ENCODE peak calls at places on chromosomes 4 and X, in five cellular contexts. One of them, this sample, is unnamed.

GRCh38 chr4:78584863-78585576 is 33.5 kb downstream of the ANXA3 start:
- DNase-seq in activated CD4-positive, alpha-beta memory T cell treated with anti-CD3 and anti-CD28 coated beads for 36 hours: no peak
- DNase-seq in NCI-H1105: no peak
- DNase-seq in cardiac muscle cell: peak; percentile 40
- DNase-seq in adipocyte: no peak
- DNase-seq in this sample: no peak

GRCh38 chr4:107265859-107266258 is 229.7 kb upstream of the DKK2 start:
- DNase-seq in activated CD4-positive, alpha-beta memory T cell treated with anti-CD3 and anti-CD28 coated beads for 36 hours: no peak
- DNase-seq in NCI-H1105: no peak
- DNase-seq in cardiac muscle cell: no peak
- DNase-seq in adipocyte: no peak
- DNase-seq in this sample: no peak

GRCh38 chrX:111784667-111785066 is 91.3 kb upstream of the TRPC5OS start:
- DNase-seq in activated CD4-positive, alpha-beta memory T cell treated with anti-CD3 and anti-CD28 coated beads for 36 hours: no peak
- DNase-seq in NCI-H1105: no peak
- DNase-seq in cardiac muscle cell: no peak
- DNase-seq in adipocyte: no peak
- DNase-seq in this sample: no peak

GRCh38 chr4:60865238-60865637 is 334.9 kb upstream of the ADGRL3 start:
- DNase-seq in activated CD4-positive, alpha-beta memory T cell treated with anti-CD3 and anti-CD28 coated beads for 36 hours: no peak
- DNase-seq in NCI-H1105: no peak
- DNase-seq in cardiac muscle cell: peak; percentile 29
- DNase-seq in adipocyte: peak; percentile 18
- DNase-seq in this sample: no peak

GRCh38 chr4:76594152-76594551 is 159.1 kb downstream of the SHROOM3 start:
- DNase-seq in activated CD4-positive, alpha-beta memory T cell treated with anti-CD3 and anti-CD28 coated beads for 36 hours: no peak
- DNase-seq in NCI-H1105: no peak
- DNase-seq in cardiac muscle cell: no peak
- DNase-seq in adipocyte: no peak
- DNase-seq in this sample: no peak

GRCh38 chr4:54063737-54064316 is 578 bp downstream of the CHIC2 start:
- DNase-seq in activated CD4-positive, alpha-beta memory T cell treated with anti-CD3 and anti-CD28 coated beads for 36 hours: peak; percentile 43
- DNase-seq in NCI-H1105: no peak
- DNase-seq in cardiac muscle cell: no peak
- DNase-seq in adipocyte: peak; percentile 49
- DNase-seq in this sample: no peak

GRCh38 chrX:75038925-75039324 is 113.7 kb upstream of the NEXMIF start:
- DNase-seq in activated CD4-positive, alpha-beta memory T cell treated with anti-CD3 and anti-CD28 coated beads for 36 hours: peak; percentile 15
- DNase-seq in NCI-H1105: no peak
- DNase-seq in cardiac muscle cell: peak; percentile 21
- DNase-seq in adipocyte: peak; percentile 3
- DNase-seq in this sample: no peak

GRCh38 chr4:8419222-8420041 is 21.1 kb downstream of the ACOX3 start:
- DNase-seq in activated CD4-positive, alpha-beta memory T cell treated with anti-CD3 and anti-CD28 coated beads for 36 hours: peak; percentile 88
- DNase-seq in NCI-H1105: no peak
- DNase-seq in cardiac muscle cell: peak; percentile 63
- DNase-seq in adipocyte: peak; percentile 27
- DNase-seq in this sample: no peak

GRCh38 chrX:128739539-128739938 is 687.3 kb upstream of the ACTRT1 start:
- DNase-seq in activated CD4-positive, alpha-beta memory T cell treated with anti-CD3 and anti-CD28 coated beads for 36 hours: no peak
- DNase-seq in NCI-H1105: no peak
- DNase-seq in cardiac muscle cell: no peak
- DNase-seq in adipocyte: no peak
- DNase-seq in this sample: no peak

GRCh38 chrX:39157796-39158195 is 356.5 kb downstream of the MID1IP1 start:
- DNase-seq in activated CD4-positive, alpha-beta memory T cell treated with anti-CD3 and anti-CD28 coated beads for 36 hours: no peak
- DNase-seq in NCI-H1105: no peak
- DNase-seq in cardiac muscle cell: no peak
- DNase-seq in adipocyte: no peak
- DNase-seq in this sample: no peak

GRCh38 chr4:187059895-187060294 is 336.2 kb upstream of the FAT1 start:
- DNase-seq in activated CD4-positive, alpha-beta memory T cell treated with anti-CD3 and anti-CD28 coated beads for 36 hours: no peak
- DNase-seq in NCI-H1105: no peak
- DNase-seq in cardiac muscle cell: no peak
- DNase-seq in adipocyte: no peak
- DNase-seq in this sample: no peak

GRCh38 chr4:169315530-169316306 is 45.0 kb upstream of the SH3RF1 start:
- DNase-seq in activated CD4-positive, alpha-beta memory T cell treated with anti-CD3 and anti-CD28 coated beads for 36 hours: no peak
- DNase-seq in NCI-H1105: no peak
- DNase-seq in cardiac muscle cell: peak; percentile 40
- DNase-seq in adipocyte: peak; percentile 50
- DNase-seq in this sample: peak; percentile 10

GRCh38 chrX:136112781-136113180 is 34.6 kb upstream of the FHL1 start:
- DNase-seq in activated CD4-positive, alpha-beta memory T cell treated with anti-CD3 and anti-CD28 coated beads for 36 hours: no peak
- DNase-seq in NCI-H1105: no peak
- DNase-seq in cardiac muscle cell: peak; percentile 0
- DNase-seq in adipocyte: peak; percentile 70
- DNase-seq in this sample: no peak

GRCh38 chrX:23952984-23953907 is 45.4 kb downstream of the CXorf58 start:
- DNase-seq in activated CD4-positive, alpha-beta memory T cell treated with anti-CD3 and anti-CD28 coated beads for 36 hours: peak; percentile 54
- DNase-seq in NCI-H1105: no peak
- DNase-seq in cardiac muscle cell: no peak
- DNase-seq in adipocyte: no peak
- DNase-seq in this sample: no peak

GRCh38 chrX:31340587-31340986 is 268.7 kb upstream of the FTHL17 start:
- DNase-seq in activated CD4-positive, alpha-beta memory T cell treated with anti-CD3 and anti-CD28 coated beads for 36 hours: no peak
- DNase-seq in NCI-H1105: no peak
- DNase-seq in cardiac muscle cell: no peak
- DNase-seq in adipocyte: no peak
- DNase-seq in this sample: no peak

GRCh38 chr4:48380583-48381167 is 39.3 kb downstream of the SLAIN2 start:
- DNase-seq in activated CD4-positive, alpha-beta memory T cell treated with anti-CD3 and anti-CD28 coated beads for 36 hours: no peak
- DNase-seq in NCI-H1105: no peak
- DNase-seq in cardiac muscle cell: no peak
- DNase-seq in adipocyte: no peak
- DNase-seq in this sample: no peak

GRCh38 chrX:129115935-129116334 is 407.4 kb downstream of the SMARCA1 start:
- DNase-seq in activated CD4-positive, alpha-beta memory T cell treated with anti-CD3 and anti-CD28 coated beads for 36 hours: no peak
- DNase-seq in NCI-H1105: no peak
- DNase-seq in cardiac muscle cell: no peak
- DNase-seq in adipocyte: no peak
- DNase-seq in this sample: no peak

GRCh38 chr4:56142088-56142487 is 193.3 kb downstream of the CEP135 start:
- DNase-seq in activated CD4-positive, alpha-beta memory T cell treated with anti-CD3 and anti-CD28 coated beads for 36 hours: no peak
- DNase-seq in NCI-H1105: no peak
- DNase-seq in cardiac muscle cell: no peak
- DNase-seq in adipocyte: no peak
- DNase-seq in this sample: no peak

GRCh38 chrX:106952988-106953387 is 32.8 kb downstream of the CLDN2 start:
- DNase-seq in activated CD4-positive, alpha-beta memory T cell treated with anti-CD3 and anti-CD28 coated beads for 36 hours: no peak
- DNase-seq in NCI-H1105: no peak
- DNase-seq in cardiac muscle cell: peak; percentile 48
- DNase-seq in adipocyte: peak; percentile 25
- DNase-seq in this sample: no peak

GRCh38 chrX:24692305-24692704 is 1.4 kb upstream of the POLA1 start:
- DNase-seq in activated CD4-positive, alpha-beta memory T cell treated with anti-CD3 and anti-CD28 coated beads for 36 hours: no peak
- DNase-seq in NCI-H1105: no peak
- DNase-seq in cardiac muscle cell: no peak
- DNase-seq in adipocyte: no peak
- DNase-seq in this sample: no peak

GRCh38 chr4:182807841-182808548 is 109.2 kb downstream of the DCTD start:
- DNase-seq in activated CD4-positive, alpha-beta memory T cell treated with anti-CD3 and anti-CD28 coated beads for 36 hours: no peak
- DNase-seq in NCI-H1105: no peak
- DNase-seq in cardiac muscle cell: no peak
- DNase-seq in adipocyte: no peak
- DNase-seq in this sample: no peak

GRCh38 chr4:8540072-8540471 is 40.1 kb upstream of the GPR78 start:
- DNase-seq in activated CD4-positive, alpha-beta memory T cell treated with anti-CD3 and anti-CD28 coated beads for 36 hours: peak; percentile 46
- DNase-seq in NCI-H1105: no peak
- DNase-seq in cardiac muscle cell: no peak
- DNase-seq in adipocyte: no peak
- DNase-seq in this sample: no peak

GRCh38 chrX:102808336-102808735 is 87.8 kb downstream of the GPRASP3 start:
- DNase-seq in activated CD4-positive, alpha-beta memory T cell treated with anti-CD3 and anti-CD28 coated beads for 36 hours: no peak
- DNase-seq in NCI-H1105: no peak
- DNase-seq in cardiac muscle cell: no peak
- DNase-seq in adipocyte: no peak
- DNase-seq in this sample: no peak

GRCh38 chr4:166501941-166502382 is 628.9 kb downstream of the TLL1 start:
- DNase-seq in activated CD4-positive, alpha-beta memory T cell treated with anti-CD3 and anti-CD28 coated beads for 36 hours: no peak
- DNase-seq in NCI-H1105: no peak
- DNase-seq in cardiac muscle cell: peak; percentile 58
- DNase-seq in adipocyte: no peak
- DNase-seq in this sample: no peak

GRCh38 chr4:85756938-85757337 is 282.0 kb downstream of the ARHGAP24 start:
- DNase-seq in activated CD4-positive, alpha-beta memory T cell treated with anti-CD3 and anti-CD28 coated beads for 36 hours: no peak
- DNase-seq in NCI-H1105: no peak
- DNase-seq in cardiac muscle cell: peak; percentile 80
- DNase-seq in adipocyte: peak; percentile 56
- DNase-seq in this sample: no peak

GRCh38 chrX:136639506-136640176 is 8.3 kb upstream of the CD40LG start:
- DNase-seq in activated CD4-positive, alpha-beta memory T cell treated with anti-CD3 and anti-CD28 coated beads for 36 hours: peak; percentile 55
- DNase-seq in NCI-H1105: no peak
- DNase-seq in cardiac muscle cell: peak; percentile 25
- DNase-seq in adipocyte: peak; percentile 31
- DNase-seq in this sample: no peak

GRCh38 chr4:65831828-65832227 is 161.5 kb upstream of the EPHA5 start:
- DNase-seq in activated CD4-positive, alpha-beta memory T cell treated with anti-CD3 and anti-CD28 coated beads for 36 hours: no peak
- DNase-seq in NCI-H1105: no peak
- DNase-seq in cardiac muscle cell: no peak
- DNase-seq in adipocyte: no peak
- DNase-seq in this sample: no peak

GRCh38 chr4:185242749-185243533 is 33.5 kb downstream of the SNX25 start:
- DNase-seq in activated CD4-positive, alpha-beta memory T cell treated with anti-CD3 and anti-CD28 coated beads for 36 hours: peak; percentile 26
- DNase-seq in NCI-H1105: no peak
- DNase-seq in cardiac muscle cell: peak; percentile 42
- DNase-seq in adipocyte: no peak
- DNase-seq in this sample: no peak

GRCh38 chr4:52750819-52751348 is 341 bp downstream of the ERVMER34-1 start:
- DNase-seq in activated CD4-positive, alpha-beta memory T cell treated with anti-CD3 and anti-CD28 coated beads for 36 hours: peak; percentile 23
- DNase-seq in NCI-H1105: no peak
- DNase-seq in cardiac muscle cell: no peak
- DNase-seq in adipocyte: peak; percentile 55
- DNase-seq in this sample: no peak

GRCh38 chrX:781216-782211 is 150.9 kb downstream of the SHOX start:
- DNase-seq in activated CD4-positive, alpha-beta memory T cell treated with anti-CD3 and anti-CD28 coated beads for 36 hours: no peak
- DNase-seq in NCI-H1105: no peak
- DNase-seq in cardiac muscle cell: no peak
- DNase-seq in adipocyte: no peak
- DNase-seq in this sample: no peak

GRCh38 chrX:80705379-80705778 is 104.3 kb downstream of the BRWD3 start:
- DNase-seq in activated CD4-positive, alpha-beta memory T cell treated with anti-CD3 and anti-CD28 coated beads for 36 hours: no peak
- DNase-seq in NCI-H1105: no peak
- DNase-seq in cardiac muscle cell: no peak
- DNase-seq in adipocyte: no peak
- DNase-seq in this sample: no peak

GRCh38 chr4:28562913-28563312 is 1702.3 kb downstream of the STIM2 start:
- DNase-seq in activated CD4-positive, alpha-beta memory T cell treated with anti-CD3 and anti-CD28 coated beads for 36 hours: no peak
- DNase-seq in NCI-H1105: no peak
- DNase-seq in cardiac muscle cell: no peak
- DNase-seq in adipocyte: no peak
- DNase-seq in this sample: no peak

GRCh38 chrX:111100191-111100590 is 4.2 kb downstream of the PAK3 start:
- DNase-seq in activated CD4-positive, alpha-beta memory T cell treated with anti-CD3 and anti-CD28 coated beads for 36 hours: peak; percentile 12
- DNase-seq in NCI-H1105: peak; percentile 15
- DNase-seq in cardiac muscle cell: peak; percentile 46
- DNase-seq in adipocyte: peak; percentile 48
- DNase-seq in this sample: no peak

GRCh38 chr4:24330198-24330972 is 254.0 kb downstream of the DHX15 start:
- DNase-seq in activated CD4-positive, alpha-beta memory T cell treated with anti-CD3 and anti-CD28 coated beads for 36 hours: no peak
- DNase-seq in NCI-H1105: no peak
- DNase-seq in cardiac muscle cell: peak; percentile 3
- DNase-seq in adipocyte: no peak
- DNase-seq in this sample: no peak

GRCh38 chr4:101211146-101211553 is 136.2 kb downstream of the PPP3CA start:
- DNase-seq in activated CD4-positive, alpha-beta memory T cell treated with anti-CD3 and anti-CD28 coated beads for 36 hours: no peak
- DNase-seq in NCI-H1105: no peak
- DNase-seq in cardiac muscle cell: no peak
- DNase-seq in adipocyte: no peak
- DNase-seq in this sample: no peak

GRCh38 chrX:49919617-49920016 is 2.8 kb upstream of the CLCN5 start:
- DNase-seq in activated CD4-positive, alpha-beta memory T cell treated with anti-CD3 and anti-CD28 coated beads for 36 hours: peak; percentile 21
- DNase-seq in NCI-H1105: no peak
- DNase-seq in cardiac muscle cell: peak; percentile 89
- DNase-seq in adipocyte: peak; percentile 79
- DNase-seq in this sample: no peak

GRCh38 chrX:10818651-10819050 is 198.3 kb upstream of the MID1 start:
- DNase-seq in activated CD4-positive, alpha-beta memory T cell treated with anti-CD3 and anti-CD28 coated beads for 36 hours: no peak
- DNase-seq in NCI-H1105: no peak
- DNase-seq in cardiac muscle cell: no peak
- DNase-seq in adipocyte: no peak
- DNase-seq in this sample: no peak

GRCh38 chrX:68989865-68990606 is 161.2 kb downstream of the EFNB1 start:
- DNase-seq in activated CD4-positive, alpha-beta memory T cell treated with anti-CD3 and anti-CD28 coated beads for 36 hours: no peak
- DNase-seq in NCI-H1105: no peak
- DNase-seq in cardiac muscle cell: peak; percentile 92
- DNase-seq in adipocyte: peak; percentile 61
- DNase-seq in this sample: no peak

This sample was measured in DMS79.